ENCODE peak calls at places on chromosomes 11 and 22, in eight cellular contexts. D, K, H, F, Z, S, P and W are unnamed samples.

GRCh38 chr11:118912742-118913410 is 12.8 kb downstream of the BCL9L start:
- DNase-seq in K (no peak), S (peak; percentile 65), H (no peak), P (no peak), Z (no peak), F (no peak), D (peak; percentile 58), W (no peak)

GRCh38 chr11:117918366-117919255 is 10.6 kb downstream of the TMPRSS13 start:
- DNase-seq in F (no peak), S (no peak), Z (no peak), D (no peak), P (no peak), K (no peak), H (no peak), W (peak; percentile 37)

GRCh38 chr11:57054782-57055181 is 66.1 kb downstream of the OR5AK2 start:
- DNase-seq in P (no peak), Z (no peak), F (no peak), S (no peak), H (no peak), D (no peak), K (no peak), W (no peak)

GRCh38 chr11:61701298-61701993 is 21.3 kb downstream of the DAGLA start:
- DNase-seq in Z (no peak), H (no peak), F (no peak), D (peak; percentile 51), S (peak; percentile 38), P (no peak), K (peak; percentile 57), W (no peak)

GRCh38 chr11:68338041-68338800 is 25.8 kb downstream of the LRP5 start:
- DNase-seq in D (no peak), S (peak; percentile 35), F (no peak), K (no peak), Z (peak; percentile 7), H (no peak), P (no peak), W (no peak)

GRCh38 chr11:120798854-120799253 is 225.0 kb upstream of the TBCEL start:
- DNase-seq in D (no peak), Z (no peak), P (no peak), S (no peak), H (no peak), F (no peak), K (no peak), W (no peak)

GRCh38 chr11:1603629-1604028 is 4.6 kb downstream of the KRTAP5-3 start:
- DNase-seq in H (no peak), Z (no peak), D (no peak), P (no peak), K (no peak), F (no peak), S (no peak), W (no peak)

GRCh38 chr11:68912254-68912653 is 8.6 kb downstream of the IGHMBP2 start:
- DNase-seq in P (no peak), K (no peak), Z (no peak), F (no peak), D (no peak), S (no peak), H (no peak), W (no peak)

GRCh38 chr22:25086902-25087282 is 112.8 kb upstream of the CRYBB3 start:
- DNase-seq in H (no peak), S (no peak), K (no peak), F (no peak), Z (no peak), D (no peak), P (no peak), W (no peak)

GRCh38 chr11:27200779-27201453 is 160.3 kb downstream of the BBOX1 start:
- DNase-seq in H (no peak), S (no peak), F (no peak), K (no peak), D (no peak), Z (no peak), P (no peak), W (no peak)

GRCh38 chr22:46547883-46548244 is 10.4 kb upstream of the CELSR1 start:
- DNase-seq in D (peak; percentile 69), F (no peak), P (no peak), S (peak; percentile 73), K (no peak), H (no peak), Z (peak; percentile 70), W (no peak)